ENCODE peak calls at places on chromosomes 12 and 14, in seven cellular contexts. V, B, H, U, I, C and A are unnamed samples.

GRCh38 chr14:68807148-68807600 is 14.3 kb upstream of the ZFP36L1 start:
- DNase-seq in V (peak; percentile 94), B (peak; percentile 76), H (peak; percentile 74), U (no peak), I (peak; percentile 45), C (no peak), A (no peak)

GRCh38 chr14:55059333-55059732 is 7.9 kb downstream of the MAPK1IP1L start:
- DNase-seq in V (no peak), B (no peak), H (no peak), U (no peak), I (no peak), C (no peak), A (no peak)

GRCh38 chr14:52333823-52334657 is 19.9 kb downstream of the PTGER2 start:
- DNase-seq in V (peak; percentile 38), B (no peak), H (no peak), U (no peak), I (no peak), C (no peak), A (no peak)

GRCh38 chr14:23300687-23301223 is 1.9 kb downstream of the PPP1R3E start:
- DNase-seq in V (peak; percentile 13), B (no peak), H (peak; percentile 53), U (no peak), I (peak; percentile 73), C (peak; percentile 81), A (peak; percentile 38)

GRCh38 chr12:132140501-132140900 is 3.6 kb downstream of the DDX51 start:
- DNase-seq in V (no peak), B (no peak), H (no peak), U (no peak), I (no peak), C (no peak), A (no peak)

GRCh38 chr14:22955702-22956575 is 951 bp downstream of the HAUS4 start:
- DNase-seq in V (no peak), B (no peak), H (no peak), U (no peak), I (no peak), C (peak; percentile 34), A (no peak)

GRCh38 chr14:81313775-81314429 is 86.2 kb downstream of the STON2 start:
- DNase-seq in V (no peak), B (no peak), H (no peak), U (no peak), I (no peak), C (no peak), A (no peak)

GRCh38 chr14:60485600-60486251 is at the start of gene C14orf39:
- DNase-seq in V (peak; percentile 65), B (no peak), H (no peak), U (no peak), I (no peak), C (no peak), A (no peak)

GRCh38 chr12:49507139-49507538 is 31.7 kb upstream of the KCNH3 start:
- DNase-seq in V (peak; percentile 96), B (no peak), H (no peak), U (no peak), I (no peak), C (no peak), A (no peak)

GRCh38 chr12:107102294-107102693 is 8.9 kb upstream of the CRY1 start:
- DNase-seq in V (no peak), B (no peak), H (no peak), U (no peak), I (no peak), C (no peak), A (no peak)

GRCh38 chr12:26361964-26362363 is 166.6 kb downstream of the SSPN start:
- DNase-seq in V (no peak), B (no peak), H (no peak), U (no peak), I (no peak), C (no peak), A (no peak)

GRCh38 chr14:85296466-85297210 is 233.3 kb upstream of the FLRT2 start:
- DNase-seq in V (peak; percentile 70), B (no peak), H (no peak), U (no peak), I (no peak), C (no peak), A (no peak)

GRCh38 chr12:103169-103981 is 36.8 kb downstream of the IQSEC3 start:
- DNase-seq in V (no peak), B (no peak), H (no peak), U (no peak), I (no peak), C (no peak), A (no peak)

GRCh38 chr12:1836854-1837411 is 16.6 kb downstream of the LRTM2 start:
- DNase-seq in V (no peak), B (no peak), H (no peak), U (no peak), I (no peak), C (no peak), A (no peak)

GRCh38 chr14:100384819-100385813 is 62.0 kb downstream of the SLC25A47 start:
- DNase-seq in V (peak; percentile 81), B (no peak), H (no peak), U (no peak), I (no peak), C (no peak), A (no peak)

GRCh38 chr12:75086086-75087038 is 123.3 kb downstream of the KCNC2 start:
- DNase-seq in V (peak; percentile 1), B (no peak), H (no peak), U (no peak), I (no peak), C (no peak), A (no peak)

GRCh38 chr14:52032196-52032865 is 36.5 kb downstream of the NID2 start:
- DNase-seq in V (no peak), B (no peak), H (no peak), U (no peak), I (no peak), C (no peak), A (no peak)

GRCh38 chr12:84361651-84362551 is 550.7 kb downstream of the SLC6A15 start:
- DNase-seq in V (no peak), B (no peak), H (no peak), U (no peak), I (no peak), C (no peak), A (no peak)

GRCh38 chr12:110694330-110694891 is 5.5 kb upstream of the HVCN1 start:
- DNase-seq in V (no peak), B (no peak), H (no peak), U (no peak), I (peak; percentile 66), C (no peak), A (peak; percentile 47)

GRCh38 chr14:99224948-99225347 is 47.0 kb downstream of the BCL11B start:
- DNase-seq in V (no peak), B (no peak), H (no peak), U (no peak), I (no peak), C (no peak), A (no peak)

GRCh38 chr14:99225804-99226203 is 46.2 kb downstream of the BCL11B start:
- DNase-seq in V (no peak), B (no peak), H (no peak), U (no peak), I (no peak), C (no peak), A (no peak)

GRCh38 chr14:99229654-99230215 is 42.3 kb downstream of the BCL11B start:
- DNase-seq in V (no peak), B (no peak), H (no peak), U (peak; percentile 65), I (no peak), C (no peak), A (no peak)

GRCh38 chr14:99224116-99224910 is 47.7 kb downstream of the BCL11B start:
- DNase-seq in V (no peak), B (no peak), H (no peak), U (no peak), I (no peak), C (no peak), A (no peak)

GRCh38 chr14:99226687-99227086 is 45.3 kb downstream of the BCL11B start:
- DNase-seq in V (no peak), B (no peak), H (no peak), U (no peak), I (no peak), C (no peak), A (no peak)
- H3K27ac ChIP-seq in V (no peak overlapping the region), B (no peak overlapping the region), H (no peak overlapping the region), U (peak overlapping the region; percentile 98), I (no peak overlapping the region), C (no peak overlapping the region), A (no peak overlapping the region)

GRCh38 chr12:6457220-6457945 is 5.5 kb downstream of the TAPBPL start:
- DNase-seq in V (no peak), B (no peak), H (no peak), U (no peak), I (no peak), C (no peak), A (no peak)
- H3K27ac ChIP-seq in V (no peak overlapping the region), B (no peak overlapping the region), H (no peak overlapping the region), U (peak overlapping the region; percentile 43), I (no peak overlapping the region), C (no peak overlapping the region), A (no peak overlapping the region)

GRCh38 chr12:114936148-114937099 is 252.4 kb upstream of the TBX3 start:
- DNase-seq in V (peak; percentile 85), B (no peak), H (no peak), U (no peak), I (no peak), C (no peak), A (no peak)

GRCh38 chr12:114932806-114933205 is 248.8 kb upstream of the TBX3 start:
- DNase-seq in V (no peak), B (no peak), H (no peak), U (no peak), I (no peak), C (no peak), A (no peak)

GRCh38 chr12:114933428-114934160 is 249.6 kb upstream of the TBX3 start:
- DNase-seq in V (peak; percentile 94), B (no peak), H (no peak), U (no peak), I (no peak), C (no peak), A (no peak)

GRCh38 chr12:114938487-114939210 is 254.7 kb upstream of the TBX3 start:
- DNase-seq in V (no peak), B (no peak), H (no peak), U (no peak), I (no peak), C (no peak), A (peak; percentile 62)

GRCh38 chr12:114935658-114936057 is 251.7 kb upstream of the TBX3 start:
- DNase-seq in V (no peak), B (no peak), H (no peak), U (no peak), I (no peak), C (no peak), A (no peak)
- H3K27ac ChIP-seq in V (no peak overlapping the region), B (no peak overlapping the region), H (no peak overlapping the region), U (no peak overlapping the region), I (no peak overlapping the region), C (no peak overlapping the region), A (no peak overlapping the region)

GRCh38 chr14:86790408-86791364 is 1202.3 kb downstream of the GALC start:
- DNase-seq in V (no peak), B (no peak), H (no peak), U (no peak), I (no peak), C (no peak), A (no peak)

GRCh38 chr14:86788229-86788628 is 1204.8 kb downstream of the GALC start:
- DNase-seq in V (peak; percentile 47), B (no peak), H (no peak), U (no peak), I (no peak), C (no peak), A (no peak)

GRCh38 chr14:86782092-86782580 is 1210.8 kb downstream of the GALC start:
- DNase-seq in V (no peak), B (no peak), H (no peak), U (no peak), I (no peak), C (no peak), A (no peak)

GRCh38 chr14:86787782-86788181 is 1205.2 kb downstream of the GALC start:
- DNase-seq in V (peak; percentile 65), B (no peak), H (no peak), U (no peak), I (no peak), C (no peak), A (no peak)
- H3K27ac ChIP-seq in V (peak overlapping the region; percentile 71), B (no peak overlapping the region), H (no peak overlapping the region), U (no peak overlapping the region), I (no peak overlapping the region), C (no peak overlapping the region), A (no peak overlapping the region)